ENCODE peak calls at places on chromosomes 6 and 20, in four cellular contexts. D is brain microvascular endothelial cell, F is astrocyte, O is thoracic aorta. W is an unnamed sample.

GRCh38 chr6:17483391-17484016 is 90.1 kb downstream of the CAP2 start:
- DNase-seq in D (no peak), F (no peak), O (no peak), W (no peak)

GRCh38 chr6:2831392-2831791 is 10.3 kb downstream of the SERPINB1 start:
- DNase-seq in D (no peak), F (no peak), O (no peak), W (no peak)

GRCh38 chr6:6842301-6842700 is 253.8 kb downstream of the LY86 start:
- DNase-seq in D (no peak), F (no peak), O (no peak), W (no peak)

GRCh38 chr20:63963784-63964301 is 5.9 kb downstream of the ZNF512B start:
- DNase-seq in D (no peak), F (no peak), O (no peak), W (no peak)

GRCh38 chr6:156780117-156780641 is 3.0 kb downstream of the ARID1B start:
- DNase-seq in D (peak; percentile 95), F (peak; percentile 95), O (no peak), W (no peak)

GRCh38 chr20:32461836-32462600 is 103.9 kb downstream of the ASXL1 start:
- DNase-seq in D (no peak), F (no peak), O (no peak), W (no peak)

GRCh38 chr6:150987371-150987828 is 121.9 kb downstream of the MTHFD1L start:
- DNase-seq in D (no peak), F (no peak), O (no peak), W (no peak)

GRCh38 chr6:90459225-90459758 is 127.6 kb downstream of the MAP3K7 start:
- DNase-seq in D (no peak), F (no peak), O (no peak), W (no peak)

GRCh38 chr6:157822221-157823000 is 635 bp upstream of the SNX9 start:
- DNase-seq in D (no peak), F (no peak), O (no peak), W (no peak)

GRCh38 chr6:5172057-5172683 is 87.0 kb downstream of the PPP1R3G start:
- DNase-seq in D (no peak), F (no peak), O (no peak), W (no peak)

GRCh38 chr6:125046107-125046925 is 84.1 kb downstream of the RNF217 start:
- DNase-seq in D (no peak), F (no peak), O (no peak), W (no peak)

GRCh38 chr20:44137210-44137781 is 49.7 kb downstream of the JPH2 start:
- DNase-seq in D (no peak), F (peak; percentile 77), O (no peak), W (no peak)

GRCh38 chr20:53847118-53847842 is 223.1 kb downstream of the BCAS1 start:
- DNase-seq in D (no peak), F (no peak), O (no peak), W (no peak)

GRCh38 chr20:19583532-19584175 is 174.4 kb upstream of the RIN2 start:
- DNase-seq in D (peak; percentile 40), F (no peak), O (peak; percentile 7), W (peak; percentile 61)

GRCh38 chr6:6315660-6316059 is 4.8 kb downstream of the F13A1 start:
- DNase-seq in D (peak; percentile 42), F (no peak), O (no peak), W (peak; percentile 35)

GRCh38 chr6:139903411-139904157 is 529.1 kb upstream of the CITED2 start:
- DNase-seq in D (no peak), F (no peak), O (no peak), W (no peak)

GRCh38 chr6:19719691-19720127 is 117.5 kb upstream of the ID4 start:
- DNase-seq in D (peak; percentile 69), F (peak; percentile 77), O (no peak), W (no peak)

DNA sequence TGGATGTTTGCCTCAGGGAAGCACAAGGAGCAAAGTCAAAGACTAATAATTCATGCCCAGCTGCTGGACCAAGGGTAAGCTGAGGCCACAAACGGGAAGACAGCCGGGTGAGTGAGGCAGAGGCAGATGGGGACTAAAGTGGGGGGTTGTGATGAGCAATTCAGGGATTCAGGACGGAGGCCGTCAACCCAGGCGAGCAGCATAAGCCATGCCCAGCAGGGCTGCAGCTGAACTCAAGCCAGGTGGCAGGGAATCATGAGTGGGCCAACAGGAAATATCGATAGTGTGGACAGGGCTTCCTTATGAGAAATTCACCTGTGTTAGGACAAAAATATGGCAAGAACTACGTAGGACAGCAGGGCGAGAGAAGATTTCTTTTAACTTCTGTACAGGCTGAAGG is 246.8 kb downstream of the CDC5L start:
- DNase-seq in D (no peak), F (no peak), O (no peak), W (peak; percentile 0)
- TF ChIP-seq CTCF in D (no peak), F (no peak), O (no peak), W (no peak)

GRCh38 chr20:59577809-59578601 is 26.3 kb upstream of the PHACTR3 start:
- DNase-seq in D (no peak), F (no peak), O (no peak), W (no peak)
- TF ChIP-seq CTCF in D (no peak), F (no peak), O (no peak), W (no peak)

GRCh38 chr6:66421570-66421969 is 714.5 kb upstream of the EYS start:
- DNase-seq in D (no peak), F (no peak), O (no peak), W (no peak)
- TF ChIP-seq CTCF in D (peak; percentile 66), F (peak; percentile 28), O (no peak), W (no peak)

GRCh38 chr20:62875419-62876355 is 14.1 kb upstream of the TCFL5 start:
- DNase-seq in D (peak; percentile 81), F (peak; percentile 78), O (peak; percentile 43), W (no peak)
- TF ChIP-seq CTCF in D (peak; percentile 65), F (peak; percentile 27), O (peak; percentile 46), W (no peak)

GRCh38 chr20:40959325-40960092 is 69.1 kb upstream of the TOP1 start:
- DNase-seq in D (no peak), F (no peak), O (no peak), W (no peak)
- TF ChIP-seq CTCF in D (no peak), F (no peak), O (no peak), W (no peak)

GRCh38 chr6:101114703-101115102 is 233.6 kb upstream of the ASCC3 start:
- DNase-seq in D (peak; percentile 47), F (peak; percentile 17), O (no peak), W (no peak)
- TF ChIP-seq CTCF in D (peak; percentile 68), F (peak; percentile 52), O (peak; percentile 44), W (no peak)

GRCh38 chr20:34971873-34972235 is 16.2 kb downstream of the MYH7B start:
- DNase-seq in D (no peak), F (no peak), O (no peak), W (no peak)
- TF ChIP-seq CTCF in D (no peak), F (no peak), O (no peak), W (no peak)

GRCh38 chr6:53103993-53104675 is 38.9 kb downstream of the FBXO9 start:
- DNase-seq in D (no peak), F (no peak), O (no peak), W (no peak)
- TF ChIP-seq CTCF in D (no peak), F (peak; percentile 17), O (no peak), W (no peak)

W was measured in omental fat pad.